ENCODE peak calls at places on chromosomes 6 and 20, in nine cellular contexts. One of them, this sample, is unnamed. For H3K4me1, the result is how much of the 10 kb centered on the place peaks cover.

GRCh38 chr20:62880935-62881661 is 19.5 kb upstream of the TCFL5 start:
- DNase-seq in fibroblast of lung: no peak
- DNase-seq in cardiac muscle cell: no peak
- DNase-seq in upper lobe of right lung: no peak
- DNase-seq in uterus: no peak
- DNase-seq in heart right ventricle: no peak
- DNase-seq in endothelial cell of umbilical vein: no peak
- DNase-seq in Peyer's patch: no peak
- DNase-seq in transverse colon: no peak
- DNase-seq in this sample: no peak

GRCh38 chr6:35764238-35764896 is 12.0 kb upstream of the CLPSL2 start:
- DNase-seq in fibroblast of lung: no peak
- DNase-seq in cardiac muscle cell: peak
- DNase-seq in upper lobe of right lung: no peak
- DNase-seq in uterus: no peak
- DNase-seq in heart right ventricle: no peak
- DNase-seq in endothelial cell of umbilical vein: no peak
- DNase-seq in Peyer's patch: no peak
- DNase-seq in transverse colon: no peak
- DNase-seq in this sample: no peak

GRCh38 chr6:14711056-14711703 is 534.7 kb upstream of the JARID2 start:
- DNase-seq in fibroblast of lung: peak
- DNase-seq in cardiac muscle cell: peak
- DNase-seq in upper lobe of right lung: no peak
- DNase-seq in uterus: no peak
- DNase-seq in heart right ventricle: peak
- DNase-seq in endothelial cell of umbilical vein: no peak
- DNase-seq in Peyer's patch: no peak
- DNase-seq in transverse colon: peak
- DNase-seq in this sample: peak

GRCh38 chr20:6030453-6031080 is 23.3 kb downstream of the LRRN4 start:
- DNase-seq in fibroblast of lung: no peak
- DNase-seq in cardiac muscle cell: no peak
- DNase-seq in upper lobe of right lung: no peak
- DNase-seq in uterus: no peak
- DNase-seq in heart right ventricle: no peak
- DNase-seq in endothelial cell of umbilical vein: no peak
- DNase-seq in Peyer's patch: no peak
- DNase-seq in transverse colon: no peak
- DNase-seq in this sample: no peak

GRCh38 chr6:46575530-46575929 is 77.1 kb downstream of the CYP39A1 start:
- DNase-seq in fibroblast of lung: no peak
- DNase-seq in cardiac muscle cell: no peak
- DNase-seq in upper lobe of right lung: no peak
- DNase-seq in uterus: no peak
- DNase-seq in heart right ventricle: no peak
- DNase-seq in endothelial cell of umbilical vein: no peak
- DNase-seq in Peyer's patch: no peak
- DNase-seq in transverse colon: no peak
- DNase-seq in this sample: no peak

GRCh38 chr6:112502348-112503130 is 155.4 kb downstream of the RFPL4B start:
- DNase-seq in fibroblast of lung: peak
- DNase-seq in cardiac muscle cell: no peak
- DNase-seq in upper lobe of right lung: no peak
- DNase-seq in uterus: no peak
- DNase-seq in heart right ventricle: no peak
- DNase-seq in endothelial cell of umbilical vein: peak
- DNase-seq in Peyer's patch: no peak
- DNase-seq in transverse colon: no peak
- DNase-seq in this sample: no peak

GRCh38 chr6:161238076-161238869 is 35.6 kb downstream of the AGPAT4 start:
- DNase-seq in fibroblast of lung: peak
- DNase-seq in cardiac muscle cell: no peak
- DNase-seq in upper lobe of right lung: no peak
- DNase-seq in uterus: no peak
- DNase-seq in heart right ventricle: no peak
- DNase-seq in endothelial cell of umbilical vein: no peak
- DNase-seq in Peyer's patch: no peak
- DNase-seq in transverse colon: no peak
- DNase-seq in this sample: no peak

GRCh38 chr6:157089258-157089657 is 234.1 kb downstream of the TMEM242 start:
- DNase-seq in fibroblast of lung: peak
- DNase-seq in cardiac muscle cell: peak
- DNase-seq in upper lobe of right lung: no peak
- DNase-seq in uterus: no peak
- DNase-seq in heart right ventricle: no peak
- DNase-seq in endothelial cell of umbilical vein: no peak
- DNase-seq in Peyer's patch: no peak
- DNase-seq in transverse colon: no peak
- DNase-seq in this sample: peak

GRCh38 chr20:38134427-38135281 is 30.4 kb downstream of the TGM2 start:
- DNase-seq in fibroblast of lung: peak
- DNase-seq in cardiac muscle cell: peak
- DNase-seq in upper lobe of right lung: peak
- DNase-seq in uterus: no peak
- DNase-seq in heart right ventricle: no peak
- DNase-seq in endothelial cell of umbilical vein: peak
- DNase-seq in Peyer's patch: peak
- DNase-seq in transverse colon: no peak
- DNase-seq in this sample: no peak

GRCh38 chr20:1489764-1490436 is 1.3 kb downstream of the SIRPB2 start:
- DNase-seq in fibroblast of lung: no peak
- DNase-seq in cardiac muscle cell: no peak
- DNase-seq in upper lobe of right lung: no peak
- DNase-seq in uterus: no peak
- DNase-seq in heart right ventricle: no peak
- DNase-seq in endothelial cell of umbilical vein: peak
- DNase-seq in Peyer's patch: no peak
- DNase-seq in transverse colon: no peak
- DNase-seq in this sample: no peak

GRCh38 chr20:6430381-6430780 is 307.6 kb upstream of the FERMT1 start:
- DNase-seq in fibroblast of lung: no peak
- DNase-seq in cardiac muscle cell: no peak
- DNase-seq in upper lobe of right lung: no peak
- DNase-seq in uterus: no peak
- DNase-seq in heart right ventricle: no peak
- DNase-seq in endothelial cell of umbilical vein: no peak
- DNase-seq in Peyer's patch: no peak
- DNase-seq in transverse colon: no peak
- DNase-seq in this sample: no peak

GRCh38 chr6:82458147-82458546 is 94.5 kb downstream of the TPBG start:
- DNase-seq in fibroblast of lung: no peak
- DNase-seq in cardiac muscle cell: no peak
- DNase-seq in upper lobe of right lung: no peak
- DNase-seq in uterus: no peak
- DNase-seq in heart right ventricle: no peak
- DNase-seq in endothelial cell of umbilical vein: no peak
- DNase-seq in Peyer's patch: no peak
- DNase-seq in transverse colon: no peak
- DNase-seq in this sample: no peak

GRCh38 chr20:16007978-16008377 is 565.3 kb downstream of the KIF16B start:
- DNase-seq in fibroblast of lung: peak
- DNase-seq in cardiac muscle cell: no peak
- DNase-seq in upper lobe of right lung: no peak
- DNase-seq in uterus: no peak
- DNase-seq in heart right ventricle: no peak
- DNase-seq in endothelial cell of umbilical vein: no peak
- DNase-seq in Peyer's patch: no peak
- DNase-seq in transverse colon: no peak
- DNase-seq in this sample: no peak

GRCh38 chr20:43409041-43409913 is 48.4 kb upstream of the SRSF6 start:
- DNase-seq in fibroblast of lung: peak
- DNase-seq in cardiac muscle cell: peak
- DNase-seq in upper lobe of right lung: no peak
- DNase-seq in uterus: no peak
- DNase-seq in heart right ventricle: no peak
- DNase-seq in endothelial cell of umbilical vein: peak
- DNase-seq in Peyer's patch: no peak
- DNase-seq in transverse colon: no peak
- DNase-seq in this sample: peak

GRCh38 chr6:23343610-23344306 is 774.4 kb downstream of the HDGFL1 start:
- DNase-seq in fibroblast of lung: no peak
- DNase-seq in cardiac muscle cell: peak
- DNase-seq in upper lobe of right lung: no peak
- DNase-seq in uterus: no peak
- DNase-seq in heart right ventricle: no peak
- DNase-seq in endothelial cell of umbilical vein: no peak
- DNase-seq in Peyer's patch: no peak
- DNase-seq in transverse colon: no peak
- DNase-seq in this sample: no peak

GRCh38 chr6:156557269-156557885 is 219.8 kb upstream of the ARID1B start:
- DNase-seq in fibroblast of lung: peak
- DNase-seq in cardiac muscle cell: peak
- DNase-seq in upper lobe of right lung: no peak
- DNase-seq in uterus: no peak
- DNase-seq in heart right ventricle: peak
- DNase-seq in endothelial cell of umbilical vein: no peak
- DNase-seq in Peyer's patch: no peak
- DNase-seq in transverse colon: no peak
- DNase-seq in this sample: no peak

GRCh38 chr6:41715779-41716515 is 19.5 kb downstream of the TFEB start:
- DNase-seq in fibroblast of lung: no peak
- DNase-seq in cardiac muscle cell: no peak
- DNase-seq in upper lobe of right lung: no peak
- DNase-seq in uterus: no peak
- DNase-seq in heart right ventricle: no peak
- DNase-seq in endothelial cell of umbilical vein: no peak
- DNase-seq in Peyer's patch: no peak
- DNase-seq in transverse colon: no peak
- DNase-seq in this sample: no peak

GRCh38 chr6:44077201-44077946 is 49.9 kb downstream of the MRPL14 start:
- DNase-seq in fibroblast of lung: no peak
- DNase-seq in cardiac muscle cell: no peak
- DNase-seq in upper lobe of right lung: no peak
- DNase-seq in uterus: no peak
- DNase-seq in heart right ventricle: no peak
- DNase-seq in endothelial cell of umbilical vein: no peak
- DNase-seq in Peyer's patch: no peak
- DNase-seq in transverse colon: no peak
- DNase-seq in this sample: no peak

GRCh38 chr6:44078795-44079671 is 48.2 kb downstream of the MRPL14 start:
- DNase-seq in fibroblast of lung: peak
- DNase-seq in cardiac muscle cell: peak
- DNase-seq in upper lobe of right lung: no peak
- DNase-seq in uterus: peak
- DNase-seq in heart right ventricle: peak
- DNase-seq in endothelial cell of umbilical vein: peak
- DNase-seq in Peyer's patch: peak
- DNase-seq in transverse colon: peak
- DNase-seq in this sample: peak

GRCh38 chr6:44076366-44077200 is 50.7 kb downstream of the MRPL14 start:
- DNase-seq in fibroblast of lung: no peak
- DNase-seq in cardiac muscle cell: peak
- DNase-seq in upper lobe of right lung: peak
- DNase-seq in uterus: peak
- DNase-seq in heart right ventricle: no peak
- DNase-seq in endothelial cell of umbilical vein: no peak
- DNase-seq in Peyer's patch: peak
- DNase-seq in transverse colon: peak
- DNase-seq in this sample: peak

GRCh38 chr6:44079672-44080071 is 47.6 kb downstream of the MRPL14 start:
- DNase-seq in fibroblast of lung: no peak
- DNase-seq in cardiac muscle cell: no peak
- DNase-seq in upper lobe of right lung: no peak
- DNase-seq in uterus: no peak
- DNase-seq in heart right ventricle: no peak
- DNase-seq in endothelial cell of umbilical vein: no peak
- DNase-seq in Peyer's patch: no peak
- DNase-seq in transverse colon: no peak
- DNase-seq in this sample: no peak

GRCh38 chr6:44078219-44078794 is 48.9 kb downstream of the MRPL14 start:
- DNase-seq in fibroblast of lung: no peak
- DNase-seq in cardiac muscle cell: no peak
- DNase-seq in upper lobe of right lung: no peak
- DNase-seq in uterus: no peak
- DNase-seq in heart right ventricle: no peak
- DNase-seq in endothelial cell of umbilical vein: no peak
- DNase-seq in Peyer's patch: no peak
- DNase-seq in transverse colon: no peak
- DNase-seq in this sample: no peak
- H3K4me1 ChIP-seq in fibroblast of lung: under half
- H3K4me1 ChIP-seq in cardiac muscle cell: under half
- H3K4me1 ChIP-seq in upper lobe of right lung: under half
- H3K4me1 ChIP-seq in uterus: under half
- H3K4me1 ChIP-seq in heart right ventricle: under half
- H3K4me1 ChIP-seq in endothelial cell of umbilical vein: under half
- H3K4me1 ChIP-seq in Peyer's patch: under half
- H3K4me1 ChIP-seq in transverse colon: under half
- H3K4me1 ChIP-seq in this sample: half or more

DNA sequence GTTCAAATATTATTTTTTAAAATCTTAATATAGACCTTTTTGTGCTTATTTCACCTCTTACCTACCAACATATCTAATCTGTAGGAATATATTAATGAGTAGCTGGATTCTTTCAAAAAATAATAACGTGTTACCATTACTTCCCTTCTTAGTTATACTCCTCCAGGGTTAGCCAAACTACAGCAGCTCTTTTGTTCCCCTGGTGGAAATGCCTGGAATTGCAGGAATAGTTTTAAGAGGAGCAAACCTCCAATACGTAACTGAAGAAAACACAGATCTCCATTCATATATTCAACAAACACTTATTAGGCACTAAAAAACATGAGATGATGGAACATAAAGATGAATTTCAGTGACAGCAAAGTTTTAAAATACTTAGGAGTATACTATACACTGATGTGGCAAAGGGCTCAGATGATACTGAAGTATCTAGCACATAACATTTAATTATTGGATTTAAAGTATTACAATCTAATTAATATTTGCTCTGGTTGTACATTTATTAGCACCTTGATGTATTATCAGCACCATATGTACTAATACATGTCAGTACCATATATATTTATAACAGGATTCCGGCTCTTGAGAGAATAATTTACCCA is 78.3 kb downstream of the TBX18 start:
- DNase-seq in fibroblast of lung: no peak
- DNase-seq in cardiac muscle cell: no peak
- DNase-seq in upper lobe of right lung: no peak
- DNase-seq in uterus: no peak
- DNase-seq in heart right ventricle: no peak
- DNase-seq in endothelial cell of umbilical vein: no peak
- DNase-seq in Peyer's patch: no peak
- DNase-seq in transverse colon: no peak
- DNase-seq in this sample: peak
- TF ChIP-seq CTCF in fibroblast of lung: peak
- TF ChIP-seq CTCF in cardiac muscle cell: peak
- TF ChIP-seq CTCF in upper lobe of right lung: peak
- TF ChIP-seq CTCF in uterus: no peak
- TF ChIP-seq CTCF in heart right ventricle: peak
- TF ChIP-seq CTCF in endothelial cell of umbilical vein: peak
- TF ChIP-seq CTCF in Peyer's patch: peak
- TF ChIP-seq CTCF in transverse colon: peak
- TF ChIP-seq CTCF in this sample: peak

GRCh38 chr6:6790891-6791290 is 202.4 kb downstream of the LY86 start:
- DNase-seq in fibroblast of lung: peak
- DNase-seq in cardiac muscle cell: no peak
- DNase-seq in upper lobe of right lung: no peak
- DNase-seq in uterus: no peak
- DNase-seq in heart right ventricle: no peak
- DNase-seq in endothelial cell of umbilical vein: no peak
- DNase-seq in Peyer's patch: no peak
- DNase-seq in transverse colon: peak
- DNase-seq in this sample: no peak
- H3K4me1 ChIP-seq in fibroblast of lung: under half
- H3K4me1 ChIP-seq in cardiac muscle cell: under half
- H3K4me1 ChIP-seq in upper lobe of right lung: under half
- H3K4me1 ChIP-seq in uterus: under half
- H3K4me1 ChIP-seq in heart right ventricle: under half
- H3K4me1 ChIP-seq in endothelial cell of umbilical vein: under half
- H3K4me1 ChIP-seq in Peyer's patch: under half
- H3K4me1 ChIP-seq in transverse colon: under half
- H3K4me1 ChIP-seq in this sample: under half

GRCh38 chr6:68968301-68968649 is 333.2 kb downstream of the ADGRB3 start:
- DNase-seq in fibroblast of lung: no peak
- DNase-seq in cardiac muscle cell: no peak
- DNase-seq in upper lobe of right lung: no peak
- DNase-seq in uterus: no peak
- DNase-seq in heart right ventricle: no peak
- DNase-seq in endothelial cell of umbilical vein: no peak
- DNase-seq in Peyer's patch: peak
- DNase-seq in transverse colon: no peak
- DNase-seq in this sample: no peak
- TF ChIP-seq CTCF in fibroblast of lung: no peak
- TF ChIP-seq CTCF in cardiac muscle cell: no peak
- TF ChIP-seq CTCF in upper lobe of right lung: no peak
- TF ChIP-seq CTCF in uterus: no peak
- TF ChIP-seq CTCF in heart right ventricle: no peak
- TF ChIP-seq CTCF in endothelial cell of umbilical vein: no peak
- TF ChIP-seq CTCF in Peyer's patch: no peak
- TF ChIP-seq CTCF in transverse colon: no peak
- TF ChIP-seq CTCF in this sample: no peak

This sample was measured in BE2C.